ENCODE peak calls at places on chromosomes 6 and 20, in ten cellular contexts. P is pancreas; R is mucosa of gallbladder; S is type B pancreatic cell; Q is esophagus squamous epithelium; X is posterior vena cava; M is IMR-90; W is psoas muscle; N is EH; I is activated CD8-positive, alpha-beta memory T cell treated with anti-CD3 and anti-CD28 coated beads, Interleukin-2, amount 10 ng/mL, durations not matched to agents 7 days and 5 days. A is an unnamed sample.

GRCh38 chr20:50124496-50124895 is 11.5 kb upstream of the UBE2V1 start:
- DNase-seq in N (no peak), P (no peak), Q (no peak), M (no peak), R (no peak), X (no peak), I (no peak), S (no peak), W (peak; percentile 39), A (no peak)

GRCh38 chr6:14004258-14004657 is 79.5 kb downstream of the RNF182 start:
- DNase-seq in Q (no peak), S (no peak), I (no peak), W (no peak), N (no peak), M (no peak), X (no peak), P (no peak), R (no peak), A (no peak)

GRCh38 chr6:168155193-168155592 is 76.2 kb upstream of the FRMD1 start:
- DNase-seq in Q (no peak), P (no peak), W (no peak), N (peak; percentile 63), R (peak; percentile 7), X (no peak), S (no peak), I (peak; percentile 23), M (peak; percentile 67), A (no peak)

GRCh38 chr6:138527376-138528092 is 28.2 kb upstream of the NHSL1 start:
- DNase-seq in P (no peak), N (no peak), X (no peak), S (no peak), M (no peak), R (no peak), W (no peak), Q (no peak), I (no peak), A (no peak)

GRCh38 chr6:44660561-44661220 is 273.2 kb downstream of the CDC5L start:
- DNase-seq in W (no peak), P (no peak), I (no peak), X (peak; percentile 19), M (no peak), R (peak; percentile 64), S (no peak), Q (no peak), N (no peak), A (peak; percentile 61)

GRCh38 chr6:155676346-155676745 is 220.7 kb upstream of the NOX3 start:
- DNase-seq in S (no peak), Q (no peak), N (peak; percentile 16), W (no peak), I (no peak), P (no peak), M (no peak), R (no peak), X (no peak), A (no peak)

GRCh38 chr6:52115891-52116604 is 28.6 kb upstream of the PKHD1 start:
- DNase-seq in X (no peak), P (no peak), R (no peak), Q (no peak), W (no peak), M (no peak), S (no peak), I (no peak), N (no peak), A (no peak)

GRCh38 chr20:40897177-40897700 is 131.4 kb upstream of the TOP1 start:
- DNase-seq in M (peak; percentile 47), R (no peak), P (no peak), X (no peak), W (no peak), S (no peak), N (peak; percentile 75), Q (no peak), I (no peak), A (peak; percentile 85)

GRCh38 chr6:47484616-47485015 is 7.0 kb downstream of the CD2AP start:
- DNase-seq in P (no peak), N (peak; percentile 90), Q (no peak), S (no peak), W (no peak), X (no peak), I (no peak), R (no peak), M (peak; percentile 81), A (peak; percentile 44)

GRCh38 chr6:138498575-138499302 is 555 bp downstream of the NHSL1 start:
- DNase-seq in W (no peak), P (no peak), N (no peak), S (no peak), M (no peak), R (no peak), I (no peak), Q (no peak), X (no peak), A (no peak)

A was measured in adipocyte.